ENCODE peak calls at places on chromosomes 7 and 10, in five cellular contexts. I is PC-9; W is colonic mucosa; R is right cardiac atrium; P is CD4-positive, CD25-positive, alpha-beta regulatory T cell. G is an unnamed sample.

GRCh38 chr10:101258179-101258885 is 29.1 kb upstream of the LBX1 start:
- DNase-seq in I (no peak), W (no peak), R (no peak), P (no peak), G (peak; percentile 51)

GRCh38 chr10:49741108-49741995 is 20.8 kb downstream of the OGDHL start:
- DNase-seq in I (no peak), W (no peak), R (no peak), P (no peak), G (peak; percentile 3)

GRCh38 chr10:56605043-56605442 is 244.0 kb upstream of the ZWINT start:
- DNase-seq in I (no peak), W (no peak), R (no peak), P (no peak), G (no peak)

GRCh38 chr7:22851140-22851539 is 28.5 kb upstream of the TOMM7 start:
- DNase-seq in I (peak; percentile 53), W (no peak), R (no peak), P (no peak), G (peak; percentile 35)

GRCh38 chr10:30357075-30357801 is 8.2 kb upstream of the MTPAP start:
- DNase-seq in I (peak; percentile 39), W (no peak), R (no peak), P (no peak), G (no peak)

GRCh38 chr7:44292876-44293560 is 32.4 kb downstream of the CAMK2B start:
- DNase-seq in I (no peak), W (peak; percentile 12), R (no peak), P (no peak), G (no peak)

GRCh38 chr7:82527831-82528230 is 84.3 kb upstream of the CACNA2D1 start:
- DNase-seq in I (no peak), W (no peak), R (no peak), P (no peak), G (no peak)

GRCh38 chr10:90222372-90222771 is 521.0 kb downstream of the KIF20B start:
- DNase-seq in I (peak; percentile 16), W (no peak), R (no peak), P (no peak), G (peak; percentile 59)

GRCh38 chr7:38300175-38300574 is 26.7 kb upstream of the TARP start:
- DNase-seq in I (no peak), W (no peak), R (no peak), P (no peak), G (no peak)

GRCh38 chr10:21372651-21373410 is 152.7 kb downstream of the SKIDA1 start:
- DNase-seq in I (peak; percentile 62), W (peak; percentile 79), R (peak; percentile 61), P (no peak), G (no peak)

GRCh38 chr7:27586825-27587224 is 75.9 kb downstream of the HIBADH start:
- DNase-seq in I (no peak), W (peak; percentile 34), R (peak; percentile 33), P (no peak), G (no peak)

GRCh38 chr10:3702056-3702546 is 82.9 kb downstream of the KLF6 start:
- DNase-seq in I (no peak), W (no peak), R (no peak), P (no peak), G (peak; percentile 26)

GRCh38 chr7:122136639-122137253 is 7.3 kb downstream of the AASS start:
- DNase-seq in I (no peak), W (no peak), R (no peak), P (no peak), G (no peak)

GRCh38 chr10:69734797-69735468 is 66.8 kb upstream of the COL13A1 start:
- DNase-seq in I (no peak), W (no peak), R (no peak), P (no peak), G (no peak)

GRCh38 chr10:7030134-7030855 is 380.5 kb downstream of the SFMBT2 start:
- DNase-seq in I (no peak), W (no peak), R (no peak), P (no peak), G (no peak)

GRCh38 chr10:89295597-89295996 is 6.2 kb upstream of the IFIT2 start:
- DNase-seq in I (no peak), W (no peak), R (no peak), P (no peak), G (peak; percentile 34)

GRCh38 chr10:50600831-50601466 is 22.8 kb downstream of the SGMS1 start:
- DNase-seq in I (no peak), W (no peak), R (no peak), P (no peak), G (no peak)

GRCh38 chr7:100471021-100471420 is 7.0 kb upstream of the SPACDR start:
- DNase-seq in I (no peak), W (no peak), R (peak; percentile 53), P (no peak), G (no peak)

GRCh38 chr7:74474271-74474865 is 20.7 kb downstream of the GTF2IRD1 start:
- DNase-seq in I (no peak), W (no peak), R (no peak), P (no peak), G (no peak)

GRCh38 chr7:114218283-114218682 is 196.3 kb upstream of the FOXP2 start:
- DNase-seq in I (no peak), W (no peak), R (no peak), P (no peak), G (no peak)

GRCh38 chr7:29613100-29613499 is 49.5 kb downstream of the PRR15 start:
- DNase-seq in I (no peak), W (no peak), R (no peak), P (no peak), G (no peak)

GRCh38 chr10:43901744-43902504 is 253.2 kb upstream of the ZNF32 start:
- DNase-seq in I (no peak), W (no peak), R (no peak), P (no peak), G (no peak)

GRCh38 chr7:116167177-116167576 is 43.2 kb upstream of the TES start:
- DNase-seq in I (no peak), W (no peak), R (peak; percentile 7), P (no peak), G (no peak)

DNA sequence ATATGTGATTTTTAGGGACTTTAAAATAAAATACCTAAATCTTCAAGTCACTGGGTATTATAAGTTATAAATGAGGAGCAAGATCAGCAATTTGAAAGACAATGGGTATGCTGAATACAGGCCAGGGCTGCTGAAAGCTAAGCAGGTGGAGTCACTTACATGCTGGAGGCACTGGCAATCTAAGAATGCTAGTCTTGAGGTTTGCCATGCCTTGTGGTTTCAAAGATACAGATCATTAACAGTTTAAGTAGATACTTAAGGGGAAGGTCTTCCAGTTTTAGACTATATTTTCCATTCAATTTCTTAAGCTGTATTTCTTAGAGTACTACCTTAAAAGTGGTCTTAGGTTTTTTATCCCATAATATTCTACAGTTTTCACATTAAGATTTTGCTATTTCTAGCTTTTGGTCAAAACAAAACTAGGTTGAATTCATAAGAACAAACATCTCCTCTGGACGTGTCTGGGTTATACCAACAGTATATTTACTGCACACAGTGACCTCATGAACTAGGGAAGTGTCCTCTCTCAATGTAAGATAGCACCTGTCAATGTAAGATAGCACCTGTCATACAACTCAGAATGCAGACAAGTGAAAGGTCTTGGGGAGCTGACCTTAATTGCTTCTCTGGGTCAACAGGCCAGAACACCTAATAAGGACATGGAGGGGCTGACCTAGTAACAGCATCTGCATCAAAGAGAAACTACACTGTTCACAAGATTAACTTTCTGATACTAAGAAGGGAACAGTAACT is 2.0 kb downstream of the SRI start:
- DNase-seq in I (peak; percentile 19), W (no peak), R (no peak), P (no peak), G (no peak)
- H3K4me1 ChIP-seq in I (peaks cover 32% of the 10 kb centered on the region), W (peaks cover 5% of the 10 kb centered on the region), R (peaks cover 2% of the 10 kb centered on the region), P (peaks cover 46% of the 10 kb centered on the region), G (peaks cover 5% of the 10 kb centered on the region)

GRCh38 chr7:158190756-158191155 is 396.9 kb downstream of the PTPRN2 start:
- DNase-seq in I (no peak), W (no peak), R (no peak), P (no peak), G (no peak)

GRCh38 chr7:158192956-158193355 is 394.7 kb downstream of the PTPRN2 start:
- DNase-seq in I (no peak), W (no peak), R (no peak), P (no peak), G (no peak)

GRCh38 chr7:158191671-158192070 is 396.0 kb downstream of the PTPRN2 start:
- DNase-seq in I (no peak), W (no peak), R (no peak), P (no peak), G (no peak)

GRCh38 chr7:158193446-158193845 is 394.2 kb downstream of the PTPRN2 start:
- DNase-seq in I (no peak), W (no peak), R (no peak), P (no peak), G (no peak)

DNA sequence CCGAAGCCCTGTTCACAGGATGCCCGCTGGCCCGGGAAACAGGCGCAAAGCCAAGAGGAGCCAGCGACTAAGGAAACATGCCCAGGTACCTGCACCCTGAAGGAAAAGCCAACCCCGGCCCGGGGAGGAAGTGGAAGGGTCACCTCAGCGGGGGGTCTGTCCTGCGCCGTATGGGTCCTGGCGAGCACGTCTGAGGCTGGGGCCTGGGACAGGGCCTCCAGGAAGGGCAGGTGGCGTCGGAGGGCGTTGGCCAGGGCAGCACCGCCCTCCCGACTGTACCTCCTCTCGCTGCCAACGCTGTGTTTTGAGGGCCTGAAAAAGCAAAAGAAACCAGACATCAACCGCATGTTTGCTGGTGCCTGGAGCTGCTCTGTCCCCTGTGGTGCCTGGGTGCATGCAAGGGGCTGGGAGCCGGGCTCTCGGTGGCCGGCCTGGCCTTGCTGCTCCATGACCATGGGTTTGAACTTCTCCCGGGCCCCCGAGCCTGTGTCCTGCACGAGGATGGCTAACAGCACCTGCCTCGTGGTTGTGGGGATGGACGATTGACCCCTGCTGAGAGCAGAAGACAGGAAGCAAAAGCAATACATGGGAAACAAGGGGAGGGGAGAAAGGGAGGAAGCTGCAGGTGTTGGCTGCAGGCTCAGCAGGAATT is 395.3 kb downstream of the PTPRN2 start:
- DNase-seq in I (no peak), W (no peak), R (no peak), P (no peak), G (no peak)
- H3K4me1 ChIP-seq in I (no peaks in the 10 kb centered on the region), W (no peaks in the 10 kb centered on the region), R (no peaks in the 10 kb centered on the region), P (no peaks in the 10 kb centered on the region), G (no peaks in the 10 kb centered on the region)

GRCh38 chr10:14562197-14562596 is 212.5 kb downstream of the FAM107B start:
- DNase-seq in I (no peak), W (no peak), R (no peak), P (no peak), G (no peak)

GRCh38 chr10:14565199-14565598 is 209.5 kb downstream of the FAM107B start:
- DNase-seq in I (no peak), W (peak; percentile 18), R (no peak), P (no peak), G (no peak)

GRCh38 chr10:14563359-14563758 is 211.3 kb downstream of the FAM107B start:
- DNase-seq in I (no peak), W (no peak), R (no peak), P (no peak), G (no peak)

GRCh38 chr10:14562615-14563214 is 212.0 kb downstream of the FAM107B start:
- DNase-seq in I (no peak), W (peak; percentile 16), R (no peak), P (no peak), G (no peak)

GRCh38 chr10:14564268-14564744 is 210.4 kb downstream of the FAM107B start:
- DNase-seq in I (no peak), W (no peak), R (no peak), P (peak; percentile 41), G (no peak)
- H3K4me1 ChIP-seq in I (peaks cover 42% of the 10 kb centered on the region), W (no peaks in the 10 kb centered on the region), R (peaks cover 2% of the 10 kb centered on the region), P (peaks cover 94% of the 10 kb centered on the region), G (peaks cover 3% of the 10 kb centered on the region)

DNA sequence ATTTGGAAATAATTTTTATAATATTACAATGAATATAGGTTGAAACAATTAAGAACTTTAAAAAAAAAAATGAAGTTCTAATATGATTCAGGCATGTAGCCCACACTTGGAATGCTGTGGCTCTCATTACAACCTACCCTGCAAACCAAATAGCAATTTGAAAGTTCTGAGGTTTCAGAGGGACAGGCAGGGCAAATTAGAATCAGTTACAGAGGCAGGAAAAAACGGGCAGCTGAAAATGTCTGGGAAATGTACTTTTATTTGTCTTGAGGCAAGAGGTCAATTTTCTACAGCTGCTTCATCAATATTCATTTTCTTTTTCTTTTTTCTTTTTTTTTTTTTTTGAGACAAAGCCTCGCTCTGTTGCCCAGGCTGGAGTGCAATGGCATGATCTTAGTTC is 95.3 kb downstream of the PIP4K2A start:
- DNase-seq in I (no peak), W (no peak), R (no peak), P (no peak), G (no peak)
- H3K4me1 ChIP-seq in I (peaks cover 40% of the 10 kb centered on the region), W (no peaks in the 10 kb centered on the region), R (peaks cover 23% of the 10 kb centered on the region), P (peaks cover 91% of the 10 kb centered on the region), G (peaks cover 38% of the 10 kb centered on the region)